ENCODE peak calls at places on chromosomes 1 and 21, in four cellular contexts. U is mammary epithelial cell, T is cardiac muscle cell, Y is tibial artery. N is an unnamed sample. For H3K27me3, the result is how much of the 10 kb centered on the place peaks cover.

GRCh38 chr1:164971391-164971790 is 385.1 kb downstream of the LMX1A start:
- DNase-seq in U (no peak), T (no peak), Y (no peak), N (no peak)

GRCh38 chr1:60958001-60958400 is 124.4 kb upstream of the NFIA start:
- DNase-seq in U (no peak), T (no peak), Y (no peak), N (no peak)

GRCh38 chr1:218182455-218182854 is 102.6 kb upstream of the RRP15 start:
- DNase-seq in U (no peak), T (no peak), Y (no peak), N (no peak)

GRCh38 chr1:217921126-217921900 is 290.2 kb downstream of the SPATA17 start:
- DNase-seq in U (peak), T (no peak), Y (no peak), N (no peak)

GRCh38 chr1:178942285-178943218 is 71.7 kb upstream of the ANGPTL1 start:
- DNase-seq in U (no peak), T (peak), Y (peak), N (no peak)

GRCh38 chr1:222167896-222168295 is 380.0 kb downstream of the HHIPL2 start:
- DNase-seq in U (no peak), T (no peak), Y (no peak), N (no peak)

GRCh38 chr1:231395051-231395995 is 26.8 kb downstream of the EGLN1 start:
- DNase-seq in U (peak), T (peak), Y (no peak), N (no peak)

GRCh38 chr21:43211085-43212071 is 42.6 kb downstream of the CRYAA start:
- DNase-seq in U (no peak), T (no peak), Y (no peak), N (no peak)

GRCh38 chr1:119859647-119860046 is 36.7 kb downstream of the ADAM30 start:
- DNase-seq in U (peak), T (peak), Y (no peak), N (no peak)

GRCh38 chr1:185279571-185279970 is 37.5 kb downstream of the IVNS1ABP start:
- DNase-seq in U (peak), T (peak), Y (no peak), N (no peak)

DNA sequence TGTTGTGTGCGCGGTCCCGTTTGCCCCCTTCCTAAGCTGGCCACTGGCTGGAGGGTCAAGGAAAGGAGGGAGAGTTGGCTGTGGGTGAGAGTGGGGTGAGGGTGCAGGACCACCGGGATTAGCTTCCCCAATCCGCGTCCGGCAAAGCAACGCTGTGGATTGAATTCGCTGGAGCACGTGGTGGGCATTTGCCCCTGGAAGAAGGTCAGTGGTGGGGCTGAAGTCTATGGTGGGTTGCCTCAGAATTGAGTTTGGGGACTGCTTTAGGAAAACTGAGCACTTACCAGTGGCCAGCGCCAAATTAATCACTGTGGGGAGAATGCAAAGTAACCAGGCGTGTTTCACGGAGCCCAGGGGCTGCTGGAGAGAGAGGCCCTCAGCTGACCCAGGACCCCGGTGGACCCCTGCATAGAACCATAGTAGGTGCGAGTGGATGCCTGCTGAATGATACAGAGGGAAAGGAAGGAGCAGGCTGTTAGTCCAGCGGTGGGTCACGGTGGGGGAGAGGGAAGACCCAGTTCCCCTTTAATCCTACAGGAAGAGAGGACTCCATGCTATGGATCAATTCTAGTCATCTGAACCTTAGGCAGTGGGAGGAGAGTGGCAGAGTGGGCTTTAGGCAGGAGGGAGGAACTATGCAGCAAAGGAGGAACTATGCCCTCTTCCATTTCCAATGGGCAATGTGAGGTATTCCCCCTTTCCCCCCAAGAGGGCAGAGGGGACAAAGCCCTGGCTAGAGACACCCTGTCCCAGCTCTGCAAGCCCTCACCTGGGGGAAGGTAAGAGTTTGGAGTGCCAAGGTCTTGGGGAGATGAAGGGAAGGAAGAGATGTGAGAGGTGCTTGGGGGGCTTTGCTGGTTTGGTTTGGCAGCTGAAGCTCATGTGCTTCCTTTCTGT is 1.2 kb downstream of the TNFRSF8 start:
- DNase-seq in U (no peak), T (no peak), Y (no peak), N (no peak)
- H3K27me3 ChIP-seq in U (under half), T (half or more), Y (under half), N (under half)

GRCh38 chr1:7707527-7707926 is 63.6 kb upstream of the VAMP3 start:
- DNase-seq in U (peak), T (no peak), Y (no peak), N (no peak)

GRCh38 chr1:7705908-7706216 is 65.2 kb upstream of the VAMP3 start:
- DNase-seq in U (peak), T (no peak), Y (no peak), N (no peak)

GRCh38 chr1:7704214-7705047 is 66.7 kb upstream of the VAMP3 start:
- DNase-seq in U (peak), T (peak), Y (peak), N (peak)

GRCh38 chr1:7703321-7704213 is 67.5 kb upstream of the VAMP3 start:
- DNase-seq in U (no peak), T (no peak), Y (no peak), N (no peak)

DNA sequence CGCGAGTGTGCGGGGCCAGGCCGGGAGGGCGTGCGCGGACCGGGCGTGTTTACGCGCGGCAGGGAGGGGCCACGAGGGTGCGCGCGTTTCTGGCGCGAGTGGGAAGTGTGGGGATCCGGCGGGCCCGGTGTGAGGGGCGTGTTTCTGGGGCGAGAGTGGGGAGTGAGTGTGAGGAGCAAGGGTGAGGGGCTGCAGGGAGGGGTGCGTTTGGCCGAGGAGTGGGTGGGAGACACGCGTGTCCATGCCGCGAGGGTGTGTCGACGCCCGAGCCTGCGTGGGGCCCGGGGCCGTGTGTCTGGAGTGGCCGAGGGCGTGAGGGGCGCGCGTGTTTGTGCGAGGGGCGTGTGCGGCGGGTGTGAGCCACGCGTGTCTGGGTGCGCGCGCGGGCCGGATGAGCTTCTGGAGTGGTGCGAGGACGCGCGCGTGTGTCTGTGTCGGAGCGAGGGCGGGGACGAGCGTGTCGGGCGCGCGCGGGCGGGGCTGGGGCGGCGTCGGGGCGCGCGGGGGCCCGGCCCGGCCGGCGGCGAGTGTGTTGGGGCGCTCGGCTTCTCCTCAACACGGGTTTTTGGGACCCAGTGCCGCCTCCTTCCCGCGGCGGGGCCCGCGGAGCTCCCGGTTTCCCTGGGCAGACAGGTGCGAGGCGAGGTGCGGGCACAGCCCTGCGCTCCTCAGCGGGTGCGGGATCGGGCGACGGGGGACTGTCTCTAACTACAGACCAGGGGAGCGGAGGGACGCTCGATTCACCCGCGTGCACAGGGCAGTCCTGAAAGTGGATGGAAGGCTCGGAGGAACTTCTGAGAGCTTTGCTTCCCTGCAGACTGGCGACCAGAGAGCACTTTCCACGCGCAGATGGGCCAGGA is 65.8 kb upstream of the VAMP3 start:
- DNase-seq in U (peak), T (no peak), Y (no peak), N (no peak)
- H3K27me3 ChIP-seq in U (under half), T (half or more), Y (under half), N (under half)

DNA sequence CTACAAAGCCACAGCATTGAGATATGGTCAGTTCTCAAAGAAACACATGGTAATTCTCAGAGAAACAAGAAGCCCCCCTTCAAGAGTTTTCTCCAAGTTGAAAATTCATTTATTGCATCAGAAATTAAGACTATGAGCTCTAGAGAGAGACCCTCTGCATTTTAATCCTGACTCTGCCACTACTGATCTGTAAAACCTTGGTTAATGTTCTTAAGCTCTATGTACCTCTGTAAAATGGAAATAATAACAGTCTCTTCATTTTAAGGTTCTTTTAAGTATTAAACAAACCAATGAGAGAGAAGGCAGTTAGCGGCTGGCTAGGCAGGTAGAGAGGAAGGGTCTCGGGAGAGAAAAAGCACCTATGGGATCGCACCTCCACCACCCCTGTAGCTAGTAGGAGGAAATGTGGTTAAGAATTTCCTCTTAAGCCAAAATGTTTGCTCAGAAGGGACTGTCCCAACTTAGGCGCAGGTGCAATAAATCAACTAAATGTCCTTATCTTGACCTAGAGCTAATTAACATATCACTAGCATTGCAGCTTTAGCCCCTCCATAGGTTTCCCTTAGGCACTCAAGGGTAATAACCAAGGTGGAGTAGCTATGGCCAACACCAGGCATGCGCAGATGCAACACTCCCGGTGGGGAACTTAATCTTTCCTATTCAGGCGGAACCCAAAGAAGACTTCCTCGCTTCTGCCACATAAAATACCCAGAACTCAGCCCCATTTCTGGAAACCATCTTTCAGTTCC is 1685.4 kb downstream of the MRPL39 start:
- DNase-seq in U (no peak), T (no peak), Y (no peak), N (no peak)
- H3K27me3 ChIP-seq in U (under half), T (under half), Y (under half), N (under half)

GRCh38 chr1:1665815-1666251 is 7.0 kb upstream of the CDK11B start:
- DNase-seq in U (no peak), T (peak), Y (no peak), N (peak)
- H3K27me3 ChIP-seq in U (under half), T (under half), Y (under half), N (under half)

DNA sequence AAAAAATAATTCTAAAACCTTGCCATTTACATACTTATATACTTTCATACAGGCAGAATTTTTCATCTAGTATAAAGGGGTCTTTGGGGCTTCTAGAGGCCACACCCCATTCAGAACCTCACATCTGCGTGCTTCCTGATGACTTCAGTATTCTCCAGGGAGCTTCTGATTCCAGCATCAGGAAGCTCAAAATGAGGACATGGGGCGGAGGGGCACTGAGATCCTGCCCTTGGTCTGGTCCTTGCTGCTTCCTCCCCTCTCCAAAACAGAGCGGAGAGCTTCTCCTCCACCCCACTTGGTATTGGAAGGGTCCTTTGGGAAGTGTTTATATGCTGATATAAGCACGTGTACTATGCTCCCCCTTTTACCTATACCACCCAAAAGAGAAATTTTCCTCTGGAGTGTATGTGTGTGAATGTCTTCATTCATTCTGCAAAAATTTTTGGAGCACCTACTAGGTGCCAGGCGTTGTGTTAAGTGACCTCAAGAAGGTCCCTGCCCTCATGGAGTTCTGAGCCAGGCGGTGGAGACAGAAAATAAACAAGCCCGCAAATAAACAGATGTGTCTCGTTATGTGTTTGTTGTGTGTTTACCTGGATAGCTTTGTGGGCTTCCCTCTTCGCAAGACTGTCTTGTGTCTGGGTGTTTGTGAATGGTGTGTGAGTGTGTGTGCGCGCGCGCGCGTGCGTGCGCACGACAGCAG is 14.0 kb downstream of the PAX7 start:
- DNase-seq in U (no peak), T (no peak), Y (no peak), N (no peak)
- H3K27me3 ChIP-seq in U (half or more), T (half or more), Y (under half), N (under half)

DNA sequence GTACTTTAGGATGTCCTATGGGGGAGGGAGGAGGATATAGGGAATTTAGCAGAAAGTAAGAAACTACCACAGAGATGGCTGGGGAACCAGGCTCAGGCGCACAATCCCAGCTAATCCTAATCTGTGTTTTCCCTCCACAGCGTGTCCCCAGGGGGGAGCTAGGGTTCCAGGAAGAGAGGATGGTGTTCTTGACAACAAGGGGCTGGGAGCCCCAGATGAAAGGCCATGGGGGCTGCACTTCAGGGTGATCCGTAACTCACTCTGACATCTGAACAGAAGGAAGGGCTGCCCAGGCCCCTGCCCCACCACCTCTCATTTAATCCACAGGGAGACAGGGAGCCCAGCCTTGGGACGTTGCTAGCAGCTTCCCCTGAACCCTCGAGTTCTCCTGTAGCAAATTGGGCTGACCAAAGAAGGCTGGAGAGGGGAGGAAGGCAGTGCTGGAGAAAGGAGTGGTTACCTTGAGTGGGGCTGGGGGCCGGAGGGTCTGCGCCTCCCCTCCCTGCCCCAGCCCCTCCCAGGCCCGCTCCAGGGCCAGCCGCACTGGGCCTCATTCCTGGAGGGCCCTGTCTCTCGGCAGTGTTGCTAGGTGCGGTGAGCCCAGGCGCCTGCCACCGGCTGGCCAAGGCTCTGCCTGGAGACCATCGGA is 131.7 kb downstream of the TMEM53 start:
- DNase-seq in U (no peak), T (no peak), Y (no peak), N (peak)
- H3K27me3 ChIP-seq in U (under half), T (under half), Y (under half), N (under half)

GRCh38 chr21:34995979-34996303 is 53.2 kb downstream of the RUNX1 start:
- DNase-seq in U (peak), T (no peak), Y (no peak), N (no peak)

GRCh38 chr21:34996304-34997081 is 52.6 kb downstream of the RUNX1 start:
- DNase-seq in U (peak), T (peak), Y (peak), N (no peak)

GRCh38 chr21:34999397-34999941 is 49.6 kb downstream of the RUNX1 start:
- DNase-seq in U (no peak), T (peak), Y (no peak), N (no peak)

GRCh38 chr21:34994646-34995631 is 54.2 kb downstream of the RUNX1 start:
- DNase-seq in U (no peak), T (no peak), Y (peak), N (peak)

GRCh38 chr21:34997295-34997694 is 51.8 kb downstream of the RUNX1 start:
- DNase-seq in U (no peak), T (peak), Y (no peak), N (no peak)
- H3K27me3 ChIP-seq in U (under half), T (under half), Y (under half), N (under half)

GRCh38 chr1:200035956-200036615 is 8.6 kb downstream of the NR5A2 start:
- DNase-seq in U (no peak), T (no peak), Y (no peak), N (no peak)
- H3K27me3 ChIP-seq in U (half or more), T (half or more), Y (under half), N (under half)

GRCh38 chr1:110214454-110215404 is 4.6 kb downstream of the KCNC4 start:
- DNase-seq in U (no peak), T (peak), Y (no peak), N (no peak)
- H3K27me3 ChIP-seq in U (under half), T (under half), Y (under half), N (under half)

GRCh38 chr1:204641936-204642335 is 43.6 kb downstream of the LRRN2 start:
- DNase-seq in U (no peak), T (no peak), Y (no peak), N (no peak)

GRCh38 chr1:204641455-204641854 is 44.1 kb downstream of the LRRN2 start:
- DNase-seq in U (no peak), T (no peak), Y (no peak), N (no peak)

GRCh38 chr1:204643503-204643902 is 42.0 kb downstream of the LRRN2 start:
- DNase-seq in U (no peak), T (no peak), Y (no peak), N (no peak)

GRCh38 chr1:204637985-204638356 is 47.6 kb downstream of the LRRN2 start:
- DNase-seq in U (no peak), T (no peak), Y (no peak), N (no peak)

GRCh38 chr1:204640578-204640977 is 45.0 kb downstream of the LRRN2 start:
- DNase-seq in U (no peak), T (no peak), Y (no peak), N (no peak)
- H3K27me3 ChIP-seq in U (under half), T (under half), Y (under half), N (under half)